ENCODE peak calls at places on chromosomes 1 and 21, in seven cellular contexts. P, M, E, J, O, A and Z are unnamed samples.

GRCh38 chr1:8597455-8597854 is 220.0 kb downstream of the RERE start:
- DNase-seq in P (no peak), M (no peak), E (no peak), J (no peak), O (no peak), A (no peak), Z (no peak)

GRCh38 chr1:53316742-53317650 is 10.9 kb downstream of the LRP8 start:
- DNase-seq in P (no peak), M (no peak), E (no peak), J (no peak), O (no peak), A (no peak), Z (no peak)

GRCh38 chr21:44294391-44295162 is 5.3 kb upstream of the PFKL start:
- DNase-seq in P (peak), M (no peak), E (peak), J (peak), O (no peak), A (no peak), Z (no peak)

GRCh38 chr21:35015435-35016024 is 33.6 kb downstream of the RUNX1 start:
- DNase-seq in P (no peak), M (no peak), E (no peak), J (no peak), O (peak), A (no peak), Z (no peak)

GRCh38 chr1:230123280-230124186 is 56.5 kb downstream of the GALNT2 start:
- DNase-seq in P (no peak), M (peak), E (no peak), J (no peak), O (no peak), A (no peak), Z (peak)

GRCh38 chr1:7387053-7387861 is 383.8 kb upstream of the VAMP3 start:
- DNase-seq in P (no peak), M (no peak), E (peak), J (peak), O (peak), A (peak), Z (no peak)

GRCh38 chr1:78004719-78005346 is at the start of gene DNAJB4:
- DNase-seq in P (peak), M (peak), E (peak), J (no peak), O (peak), A (peak), Z (peak)

GRCh38 chr1:84339503-84339902 is 38.0 kb downstream of the SAMD13 start:
- DNase-seq in P (no peak), M (no peak), E (no peak), J (no peak), O (no peak), A (peak), Z (no peak)

GRCh38 chr1:25550683-25551310 is 7.4 kb downstream of the LDLRAP1 start:
- DNase-seq in P (no peak), M (no peak), E (peak), J (no peak), O (no peak), A (no peak), Z (no peak)

GRCh38 chr1:94055459-94056122 is 65.4 kb downstream of the ABCA4 start:
- DNase-seq in P (no peak), M (no peak), E (no peak), J (no peak), O (no peak), A (peak), Z (no peak)

GRCh38 chr1:87279201-87279860 is 49.3 kb upstream of the LMO4 start:
- DNase-seq in P (no peak), M (no peak), E (peak), J (peak), O (no peak), A (no peak), Z (no peak)

GRCh38 chr1:159945483-159946241 is at the start of gene IGSF9:
- DNase-seq in P (peak), M (peak), E (peak), J (peak), O (peak), A (peak), Z (peak)
- TF ChIP-seq CTCF in P (peak), M (no peak), E (peak), J (peak), O (peak), A (peak), Z (peak)

GRCh38 chr1:20425622-20426021 is 60.4 kb downstream of the CAMK2N1 start:
- DNase-seq in P (no peak), M (no peak), E (no peak), J (no peak), O (no peak), A (no peak), Z (no peak)

GRCh38 chr1:20429296-20429695 is 56.7 kb downstream of the CAMK2N1 start:
- DNase-seq in P (no peak), M (no peak), E (peak), J (no peak), O (peak), A (no peak), Z (no peak)

GRCh38 chr1:20428841-20429240 is 57.2 kb downstream of the CAMK2N1 start:
- DNase-seq in P (no peak), M (no peak), E (no peak), J (no peak), O (peak), A (no peak), Z (no peak)

GRCh38 chr1:20426371-20426770 is 59.6 kb downstream of the CAMK2N1 start:
- DNase-seq in P (no peak), M (peak), E (no peak), J (no peak), O (no peak), A (no peak), Z (no peak)

DNA sequence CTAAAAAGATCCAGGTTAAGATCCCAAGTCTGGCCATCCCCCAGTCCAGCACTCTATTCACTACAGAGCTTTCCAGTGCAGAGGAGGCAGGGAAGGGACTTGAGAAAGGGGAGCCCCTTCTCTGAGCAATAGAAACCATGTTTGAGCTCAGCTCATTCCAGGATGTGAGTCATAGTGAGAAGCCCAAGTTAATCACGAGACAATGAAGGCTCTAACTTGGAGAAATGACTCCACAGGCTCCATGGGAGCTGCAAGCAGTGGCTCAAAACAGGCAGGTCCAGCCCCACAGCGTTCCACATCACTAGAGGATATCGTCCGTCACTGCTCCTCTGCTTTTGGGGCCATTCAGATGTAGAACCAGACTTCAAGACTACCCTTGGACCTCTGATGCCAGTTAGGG is 59.1 kb downstream of the CAMK2N1 start:
- DNase-seq in P (no peak), M (peak), E (no peak), J (no peak), O (peak), A (peak), Z (peak)
- H3K4me3 ChIP-seq in P (no peak), M (no peak), E (no peak), J (no peak), O (no peak), A (no peak), Z (no peak)

GRCh38 chr1:194342484-194343262 is 1156.3 kb upstream of the B3GALT2 start:
- DNase-seq in P (no peak), M (peak), E (no peak), J (no peak), O (peak), A (no peak), Z (no peak)
- TF ChIP-seq CTCF in P (no peak), M (peak), E (no peak), J (no peak), O (peak), A (no peak), Z (peak)

GRCh38 chr1:182698977-182699672 is 14.7 kb upstream of the RGS8 start:
- DNase-seq in P (no peak), M (no peak), E (no peak), J (peak), O (no peak), A (no peak), Z (no peak)

GRCh38 chr1:182699673-182700350 is 15.4 kb upstream of the RGS8 start:
- DNase-seq in P (no peak), M (no peak), E (peak), J (no peak), O (peak), A (no peak), Z (no peak)

GRCh38 chr1:182703539-182703938 is 19.2 kb upstream of the RGS8 start:
- DNase-seq in P (no peak), M (no peak), E (no peak), J (no peak), O (no peak), A (no peak), Z (no peak)

GRCh38 chr1:182702826-182703524 is 18.6 kb upstream of the RGS8 start:
- DNase-seq in P (no peak), M (no peak), E (no peak), J (no peak), O (no peak), A (no peak), Z (no peak)

DNA sequence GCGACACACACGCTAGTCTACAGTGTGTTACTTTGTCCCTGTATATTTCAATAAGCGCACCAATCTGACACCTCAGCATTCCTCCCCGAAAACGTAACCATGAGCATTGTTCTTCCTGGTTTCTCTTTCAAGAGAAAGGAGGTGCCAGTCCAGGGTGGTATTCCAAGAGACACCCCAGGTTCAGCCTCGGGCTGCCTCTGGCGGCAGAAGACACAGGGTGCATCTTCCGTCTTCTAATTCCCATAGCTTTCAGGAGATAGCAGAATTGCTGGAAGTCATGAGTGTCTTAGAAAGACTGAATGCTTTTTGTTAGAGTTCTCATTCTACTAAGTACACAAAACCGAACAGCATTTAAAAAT is 15.9 kb upstream of the RGS8 start:
- DNase-seq in P (no peak), M (no peak), E (no peak), J (no peak), O (peak), A (peak), Z (no peak)
- H3K4me3 ChIP-seq in P (no peak), M (no peak), E (no peak), J (no peak), O (no peak), A (peak), Z (no peak)

GRCh38 chr1:231674575-231674974 is 48.0 kb downstream of the DISC1 start:
- DNase-seq in P (no peak), M (no peak), E (no peak), J (no peak), O (no peak), A (no peak), Z (no peak)
- TF ChIP-seq CTCF in P (no peak), M (no peak), E (no peak), J (no peak), O (no peak), A (no peak), Z (no peak)

GRCh38 chr1:30719406-30720270 is 3.7 kb downstream of the MATN1 start:
- DNase-seq in P (peak), M (peak), E (no peak), J (no peak), O (no peak), A (peak), Z (no peak)
- H3K4me3 ChIP-seq in P (peak), M (peak), E (peak), J (peak), O (peak), A (peak), Z (peak)

GRCh38 chr1:151292207-151293030 is 10.3 kb downstream of the ZNF687 start:
- DNase-seq in P (no peak), M (no peak), E (no peak), J (no peak), O (peak), A (no peak), Z (no peak)
- TF ChIP-seq CTCF in P (no peak), M (no peak), E (no peak), J (no peak), O (peak), A (peak), Z (no peak)

DNA sequence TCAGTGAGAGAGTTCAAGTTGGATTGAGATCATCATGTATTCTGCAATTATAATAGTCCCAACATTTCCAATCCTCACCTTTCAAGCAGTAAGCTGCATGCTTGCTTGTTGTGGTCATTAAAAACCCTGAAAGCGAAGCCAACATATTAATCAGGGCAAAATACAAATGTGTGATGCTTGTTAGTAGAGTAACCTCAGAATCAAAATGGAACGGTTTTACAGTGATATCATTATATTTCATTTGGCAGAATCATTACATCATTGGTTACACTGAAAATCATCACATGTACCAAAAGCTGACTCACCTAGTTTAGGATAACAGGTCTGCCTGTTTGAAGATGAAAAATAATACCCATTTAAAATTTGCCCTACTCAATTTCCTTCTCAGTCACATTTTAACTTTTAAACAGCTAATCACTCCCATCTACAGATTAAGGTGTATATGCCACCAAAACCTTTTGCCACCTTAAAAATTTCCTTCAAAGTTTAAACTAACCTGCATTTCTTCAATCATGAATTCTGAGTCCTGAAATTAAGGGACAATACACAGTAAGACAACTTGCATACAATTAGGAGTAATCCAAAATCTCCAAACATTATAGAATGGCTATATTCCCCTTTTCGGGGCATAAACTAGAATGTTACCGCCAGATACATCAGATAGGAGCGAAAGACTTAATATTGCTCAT is 3.5 kb downstream of the GAS5 start:
- DNase-seq in P (no peak), M (peak), E (no peak), J (no peak), O (no peak), A (no peak), Z (no peak)
- H3K4me3 ChIP-seq in P (no peak), M (peak), E (no peak), J (no peak), O (peak), A (peak), Z (peak)